ENCODE peak calls at places on chromosomes 2 and 18, in four cellular contexts. W, E, I and X are unnamed samples.

GRCh38 chr2:150591901-150592300 is 104.4 kb upstream of the RND3 start:
- DNase-seq in I (no peak), E (no peak), W (no peak), X (no peak)

GRCh38 chr2:62217980-62218379 is 22.1 kb downstream of the B3GNT2 start:
- DNase-seq in W (peak; percentile 85), I (no peak), E (no peak), X (no peak)

GRCh38 chr18:75421656-75422055 is 5.8 kb downstream of the SMIM21 start:
- DNase-seq in I (no peak), E (no peak), W (no peak), X (no peak)

GRCh38 chr2:156452971-156453370 is 16.8 kb downstream of the GPD2 start:
- DNase-seq in I (no peak), E (no peak), W (peak; percentile 74), X (no peak)

GRCh38 chr2:197575987-197576386 is 60.1 kb downstream of the MOB4 start:
- DNase-seq in W (no peak), I (no peak), E (no peak), X (no peak)

GRCh38 chr2:74659462-74659861 is 5.4 kb downstream of the SEMA4F start:
- DNase-seq in W (no peak), I (no peak), E (no peak), X (no peak)

GRCh38 chr18:42164556-42164955 is 209.5 kb downstream of the PIK3C3 start:
- DNase-seq in I (no peak), W (no peak), E (no peak), X (no peak)

GRCh38 chr2:224155896-224156295 is 116.8 kb upstream of the SERPINE2 start:
- DNase-seq in W (no peak), I (no peak), E (no peak), X (no peak)

GRCh38 chr2:38907743-38908562 is 18.3 kb downstream of the ARHGEF33 start:
- DNase-seq in I (no peak), W (no peak), E (no peak), X (peak; percentile 49)

GRCh38 chr18:48222118-48222517 is 187.1 kb downstream of the ZBTB7C start:
- DNase-seq in E (no peak), I (no peak), W (no peak), X (peak; percentile 26)

GRCh38 chr2:219249203-219249980 is 3.7 kb upstream of the TUBA4B start:
- DNase-seq in E (peak; percentile 89), W (peak; percentile 47), I (peak; percentile 80), X (no peak)

GRCh38 chr18:50297621-50298442 is 10.3 kb upstream of the CXXC1 start:
- DNase-seq in E (peak; percentile 85), I (peak; percentile 81), W (no peak), X (peak; percentile 76)

GRCh38 chr2:157792345-157793052 is 83.6 kb downstream of the ACVR1 start:
- DNase-seq in I (no peak), W (peak; percentile 34), E (no peak), X (no peak)

GRCh38 chr2:101341421-101341820 is 32.9 kb upstream of the RNF149 start:
- DNase-seq in E (no peak), I (no peak), W (no peak), X (no peak)

GRCh38 chr2:460861-461260 is 173.0 kb upstream of the ALKAL2 start:
- DNase-seq in W (no peak), E (no peak), I (peak; percentile 77), X (no peak)

GRCh38 chr2:10592652-10593051 is 97.1 kb downstream of the NOL10 start:
- DNase-seq in E (no peak), W (no peak), I (no peak), X (no peak)

GRCh38 chr2:234491897-234492296 is 5.0 kb downstream of the ARL4C start:
- DNase-seq in I (no peak), E (no peak), W (no peak), X (no peak)

GRCh38 chr2:216031960-216032689 is 18.8 kb upstream of the MREG start:
- DNase-seq in E (no peak), I (no peak), W (peak; percentile 65), X (peak; percentile 73)

GRCh38 chr18:78789850-78790249 is 189.8 kb upstream of the SALL3 start:
- DNase-seq in I (no peak), E (peak; percentile 43), W (no peak), X (no peak)

GRCh38 chr18:35478520-35479435 is 19.0 kb downstream of the INO80C start:
- DNase-seq in W (peak; percentile 39), E (no peak), I (no peak), X (no peak)

GRCh38 chr2:164625378-164625971 is 4.2 kb upstream of the GRB14 start:
- DNase-seq in E (no peak), I (no peak), W (peak; percentile 28), X (no peak)

GRCh38 chr2:209917154-209917771 is 85.2 kb upstream of the RPE start:
- DNase-seq in W (no peak), I (no peak), E (no peak), X (no peak)

GRCh38 chr2:212737773-212738172 is 199.2 kb upstream of the ERBB4 start:
- DNase-seq in E (no peak), W (no peak), I (no peak), X (no peak)

GRCh38 chr2:230779141-230779523 is 66.5 kb downstream of the CAB39 start:
- DNase-seq in E (no peak), W (no peak), I (no peak), X (no peak)

GRCh38 chr18:32919799-32920198 is 147.0 kb upstream of the KLHL14 start:
- DNase-seq in E (no peak), I (no peak), W (no peak), X (peak; percentile 12)

GRCh38 chr2:122114421-122114820 is 359.0 kb downstream of the TSN start:
- DNase-seq in E (no peak), W (no peak), I (no peak), X (no peak)

GRCh38 chr2:235910067-235910466 is 258.1 kb downstream of the GBX2 start:
- DNase-seq in W (no peak), I (no peak), E (no peak), X (no peak)

GRCh38 chr2:189726849-189727248 is 35.7 kb downstream of the OSGEPL1 start:
- DNase-seq in I (no peak), W (no peak), E (no peak), X (no peak)

GRCh38 chr18:26091047-26091630 is 726 bp upstream of the SS18 start:
- DNase-seq in I (no peak), E (no peak), W (peak; percentile 13), X (peak; percentile 58)

GRCh38 chr2:127083819-127084503 is 23.0 kb downstream of the BIN1 start:
- DNase-seq in E (peak; percentile 88), W (peak; percentile 92), I (no peak), X (no peak)
- H3K4me3 ChIP-seq in E (no peak overlapping the region), W (peak overlapping the region; percentile 10), I (peak overlapping the region; percentile 10), X (no peak overlapping the region)

GRCh38 chr2:191636235-191636543 is 41.7 kb upstream of the NABP1 start:
- DNase-seq in W (peak; percentile 52), I (no peak), E (no peak), X (no peak)
- TF ChIP-seq CTCF in W (no peak), I (no peak), E (no peak), X (no peak)

DNA sequence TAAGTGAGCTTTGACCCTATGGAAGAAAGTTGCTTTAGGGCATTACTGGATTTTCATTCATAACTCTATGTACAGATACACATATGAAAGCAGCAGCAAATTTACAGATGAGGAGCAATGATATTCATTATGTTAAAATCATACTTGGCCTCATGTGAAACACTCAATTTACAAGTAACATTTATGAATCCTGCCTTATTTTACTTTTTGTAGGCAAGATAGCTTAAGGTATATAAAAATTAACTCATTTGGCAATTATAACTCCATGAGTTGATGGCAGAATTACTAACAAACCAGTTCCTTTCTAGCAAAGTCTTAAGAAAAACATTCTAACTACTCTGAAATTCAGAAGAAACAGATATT is 57.2 kb upstream of the CCDC141 start:
- DNase-seq in I (no peak), E (no peak), W (no peak), X (no peak)
- H3K4me3 ChIP-seq in I (no peak overlapping the region), E (no peak overlapping the region), W (no peak overlapping the region), X (no peak overlapping the region)

DNA sequence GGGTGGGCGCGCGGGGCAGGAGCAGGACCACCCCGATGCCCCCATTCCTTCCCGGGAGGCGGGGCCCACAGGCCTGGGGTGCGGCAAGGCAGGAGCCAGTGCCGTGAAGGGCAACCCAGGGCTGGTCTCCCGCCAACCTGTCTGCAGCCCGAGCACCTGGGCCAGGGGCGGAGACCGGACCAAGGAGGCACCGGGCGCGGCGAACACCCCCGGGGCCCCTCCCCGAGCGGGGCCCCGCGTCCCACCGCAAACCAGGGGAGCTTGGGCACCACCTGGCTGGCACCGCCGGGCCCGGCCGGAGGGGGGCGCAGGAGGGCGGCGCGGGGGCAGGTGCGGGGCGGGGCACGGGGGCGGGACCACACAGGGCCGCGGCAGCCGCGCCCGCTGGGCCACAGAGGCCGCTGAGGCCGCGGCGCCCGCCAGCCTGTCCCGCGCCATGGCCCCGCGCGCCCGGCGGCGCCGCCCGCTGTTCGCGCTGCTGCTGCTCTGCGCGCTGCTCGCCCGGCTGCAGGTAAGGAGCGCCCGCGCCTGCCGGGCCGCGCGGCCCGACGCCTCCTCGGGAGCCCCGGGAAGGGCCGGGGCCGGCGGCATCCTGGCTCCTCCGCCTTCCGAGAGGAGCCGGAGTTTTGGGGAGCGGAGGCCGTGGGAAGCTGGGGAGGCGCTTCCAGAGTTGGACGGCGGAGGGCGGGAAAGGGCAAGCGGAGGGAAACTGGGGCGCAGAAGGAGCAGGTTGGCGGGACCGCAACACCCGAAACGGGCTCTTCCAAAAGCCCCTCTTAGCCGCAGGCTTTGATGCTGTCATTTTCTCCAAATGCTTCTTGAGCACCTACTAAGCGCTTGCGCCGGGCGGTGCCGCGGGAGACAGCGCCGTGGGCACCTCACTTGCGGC is at the start of gene TNFRSF11A:
- DNase-seq in W (no peak), E (peak; percentile 83), I (peak; percentile 69), X (no peak)
- TF ChIP-seq CTCF in W (peak; percentile 9), E (peak; percentile 10), I (peak; percentile 25), X (peak; percentile 46)

GRCh38 chr2:205685314-205686230 is 3.3 kb downstream of the NRP2 start:
- DNase-seq in E (peak; percentile 79), I (no peak), W (no peak), X (no peak)

GRCh38 chr2:205684871-205685313 is 2.6 kb downstream of the NRP2 start:
- DNase-seq in E (peak; percentile 73), I (no peak), W (no peak), X (no peak)

GRCh38 chr2:205688417-205689200 is 6.3 kb downstream of the NRP2 start:
- DNase-seq in I (no peak), W (no peak), E (no peak), X (no peak)

GRCh38 chr2:205687018-205687956 is 5.0 kb downstream of the NRP2 start:
- DNase-seq in I (no peak), E (no peak), W (no peak), X (no peak)

DNA sequence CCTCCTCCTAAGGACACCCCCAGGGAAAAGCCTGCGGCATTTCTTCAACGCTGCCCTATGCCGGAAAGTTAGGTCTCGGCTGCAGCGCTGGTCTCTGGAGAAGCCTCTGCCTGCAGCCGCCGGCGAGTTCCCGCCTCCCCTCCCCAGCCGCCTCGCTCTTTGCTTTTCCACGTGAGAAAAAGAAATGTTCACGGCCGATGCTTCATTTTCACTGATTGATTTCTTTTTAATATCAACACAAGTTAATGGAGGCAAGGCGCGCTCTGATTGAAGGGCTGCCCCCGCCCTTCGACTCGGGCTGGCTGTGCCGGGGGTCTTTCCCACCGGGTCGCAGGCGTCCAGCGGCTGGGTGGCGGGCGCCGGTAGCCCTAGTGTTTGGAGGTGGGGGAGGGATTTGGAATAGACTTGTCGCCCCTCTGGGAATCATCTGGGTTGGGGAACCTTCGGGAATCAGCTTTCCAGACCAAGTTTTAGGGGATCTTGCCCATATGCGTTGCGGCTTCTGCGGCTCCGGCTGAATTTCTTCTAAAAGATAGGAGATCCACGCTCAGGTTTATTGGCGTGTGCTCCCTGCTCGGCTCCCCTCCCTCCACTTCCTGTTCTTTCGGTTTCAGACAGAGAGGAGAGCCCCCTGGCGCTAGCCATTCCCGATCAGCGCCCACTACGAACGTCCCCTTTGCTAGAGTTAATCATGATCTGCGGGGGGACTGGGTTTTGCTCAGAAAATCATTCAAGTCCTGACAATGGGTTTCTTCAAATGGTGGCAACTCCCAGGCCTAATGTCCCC is 4.1 kb downstream of the NRP2 start:
- DNase-seq in W (no peak), I (no peak), E (no peak), X (no peak)
- H3K4me3 ChIP-seq in W (peak overlapping the region; percentile 58), I (no peak overlapping the region), E (peak overlapping the region; percentile 72), X (no peak overlapping the region)